ENCODE peak calls at places on chromosomes 5 and 9, in nine cellular contexts. One of them, this sample, is unnamed.

GRCh38 chr5:32785639-32786216 is 74.6 kb downstream of the NPR3 start:
- DNase-seq in left colon: no peak
- DNase-seq in activated T-helper 9 cell treated with anti-CD3 and anti-CD28 coated beads, Interleukin-2, amount 50 U/mL, for 16 hours: no peak
- DNase-seq in H54: no peak
- DNase-seq in activated CD8-positive, alpha-beta memory T cell treated with anti-CD3 and anti-CD28 coated beads for 24 hours: no peak
- DNase-seq in DMS153: no peak
- DNase-seq in tibial artery: no peak
- DNase-seq in brain microvascular endothelial cell: peak
- DNase-seq in activated effector memory CD4-positive, alpha-beta T cell treated with Interleukin-2 at 50 U/mL for 16 hours: no peak
- DNase-seq in this sample: no peak

GRCh38 chr5:18736051-18736398 is 1101.8 kb downstream of the TAF11L14 start:
- DNase-seq in activated CD8-positive, alpha-beta memory T cell treated with anti-CD3 and anti-CD28 coated beads for 24 hours: no peak
- DNase-seq in brain microvascular endothelial cell: no peak
- DNase-seq in tibial artery: no peak
- DNase-seq in activated effector memory CD4-positive, alpha-beta T cell treated with Interleukin-2 at 50 U/mL for 16 hours: no peak
- DNase-seq in activated T-helper 9 cell treated with anti-CD3 and anti-CD28 coated beads, Interleukin-2, amount 50 U/mL, for 16 hours: no peak
- DNase-seq in H54: no peak
- DNase-seq in left colon: no peak
- DNase-seq in DMS153: no peak
- DNase-seq in this sample: no peak

GRCh38 chr5:105238561-105238960 is 1676.0 kb upstream of the NUDT12 start:
- DNase-seq in tibial artery: no peak
- DNase-seq in left colon: no peak
- DNase-seq in brain microvascular endothelial cell: no peak
- DNase-seq in activated T-helper 9 cell treated with anti-CD3 and anti-CD28 coated beads, Interleukin-2, amount 50 U/mL, for 16 hours: no peak
- DNase-seq in activated effector memory CD4-positive, alpha-beta T cell treated with Interleukin-2 at 50 U/mL for 16 hours: no peak
- DNase-seq in activated CD8-positive, alpha-beta memory T cell treated with anti-CD3 and anti-CD28 coated beads for 24 hours: no peak
- DNase-seq in DMS153: no peak
- DNase-seq in H54: no peak
- DNase-seq in this sample: no peak

GRCh38 chr5:148459669-148460068 is 75.9 kb downstream of the FBXO38 start:
- DNase-seq in DMS153: no peak
- DNase-seq in activated T-helper 9 cell treated with anti-CD3 and anti-CD28 coated beads, Interleukin-2, amount 50 U/mL, for 16 hours: no peak
- DNase-seq in activated effector memory CD4-positive, alpha-beta T cell treated with Interleukin-2 at 50 U/mL for 16 hours: no peak
- DNase-seq in left colon: no peak
- DNase-seq in brain microvascular endothelial cell: no peak
- DNase-seq in tibial artery: no peak
- DNase-seq in activated CD8-positive, alpha-beta memory T cell treated with anti-CD3 and anti-CD28 coated beads for 24 hours: no peak
- DNase-seq in H54: no peak
- DNase-seq in this sample: no peak

GRCh38 chr5:115079934-115080623 is 89.6 kb downstream of the TRIM36 start:
- DNase-seq in left colon: no peak
- DNase-seq in activated CD8-positive, alpha-beta memory T cell treated with anti-CD3 and anti-CD28 coated beads for 24 hours: no peak
- DNase-seq in activated effector memory CD4-positive, alpha-beta T cell treated with Interleukin-2 at 50 U/mL for 16 hours: no peak
- DNase-seq in tibial artery: no peak
- DNase-seq in H54: no peak
- DNase-seq in activated T-helper 9 cell treated with anti-CD3 and anti-CD28 coated beads, Interleukin-2, amount 50 U/mL, for 16 hours: no peak
- DNase-seq in DMS153: no peak
- DNase-seq in brain microvascular endothelial cell: peak
- DNase-seq in this sample: no peak

GRCh38 chr5:55140908-55141665 is 18.9 kb upstream of the GPX8 start:
- DNase-seq in activated effector memory CD4-positive, alpha-beta T cell treated with Interleukin-2 at 50 U/mL for 16 hours: no peak
- DNase-seq in left colon: no peak
- DNase-seq in activated CD8-positive, alpha-beta memory T cell treated with anti-CD3 and anti-CD28 coated beads for 24 hours: no peak
- DNase-seq in activated T-helper 9 cell treated with anti-CD3 and anti-CD28 coated beads, Interleukin-2, amount 50 U/mL, for 16 hours: no peak
- DNase-seq in DMS153: no peak
- DNase-seq in tibial artery: no peak
- DNase-seq in brain microvascular endothelial cell: no peak
- DNase-seq in H54: no peak
- DNase-seq in this sample: no peak

GRCh38 chr5:145829708-145830361 is 5.3 kb downstream of the PRELID2 start:
- DNase-seq in tibial artery: no peak
- DNase-seq in DMS153: peak
- DNase-seq in brain microvascular endothelial cell: no peak
- DNase-seq in activated CD8-positive, alpha-beta memory T cell treated with anti-CD3 and anti-CD28 coated beads for 24 hours: no peak
- DNase-seq in left colon: no peak
- DNase-seq in H54: no peak
- DNase-seq in activated T-helper 9 cell treated with anti-CD3 and anti-CD28 coated beads, Interleukin-2, amount 50 U/mL, for 16 hours: no peak
- DNase-seq in activated effector memory CD4-positive, alpha-beta T cell treated with Interleukin-2 at 50 U/mL for 16 hours: no peak
- DNase-seq in this sample: no peak

GRCh38 chr9:30140415-30140814 is 2244.0 kb upstream of the ACO1 start:
- DNase-seq in activated CD8-positive, alpha-beta memory T cell treated with anti-CD3 and anti-CD28 coated beads for 24 hours: no peak
- DNase-seq in tibial artery: no peak
- DNase-seq in H54: no peak
- DNase-seq in activated effector memory CD4-positive, alpha-beta T cell treated with Interleukin-2 at 50 U/mL for 16 hours: no peak
- DNase-seq in left colon: no peak
- DNase-seq in activated T-helper 9 cell treated with anti-CD3 and anti-CD28 coated beads, Interleukin-2, amount 50 U/mL, for 16 hours: no peak
- DNase-seq in DMS153: no peak
- DNase-seq in brain microvascular endothelial cell: no peak
- DNase-seq in this sample: no peak

GRCh38 chr5:157767674-157768073 is 24.2 kb downstream of the LSM11 start:
- DNase-seq in activated T-helper 9 cell treated with anti-CD3 and anti-CD28 coated beads, Interleukin-2, amount 50 U/mL, for 16 hours: no peak
- DNase-seq in tibial artery: no peak
- DNase-seq in DMS153: no peak
- DNase-seq in activated effector memory CD4-positive, alpha-beta T cell treated with Interleukin-2 at 50 U/mL for 16 hours: no peak
- DNase-seq in brain microvascular endothelial cell: no peak
- DNase-seq in H54: no peak
- DNase-seq in activated CD8-positive, alpha-beta memory T cell treated with anti-CD3 and anti-CD28 coated beads for 24 hours: no peak
- DNase-seq in left colon: no peak
- DNase-seq in this sample: no peak

GRCh38 chr5:68137451-68138190 is 77.9 kb upstream of the PIK3R1 start:
- DNase-seq in tibial artery: no peak
- DNase-seq in left colon: no peak
- DNase-seq in H54: no peak
- DNase-seq in activated T-helper 9 cell treated with anti-CD3 and anti-CD28 coated beads, Interleukin-2, amount 50 U/mL, for 16 hours: no peak
- DNase-seq in brain microvascular endothelial cell: no peak
- DNase-seq in activated CD8-positive, alpha-beta memory T cell treated with anti-CD3 and anti-CD28 coated beads for 24 hours: no peak
- DNase-seq in DMS153: no peak
- DNase-seq in activated effector memory CD4-positive, alpha-beta T cell treated with Interleukin-2 at 50 U/mL for 16 hours: no peak
- DNase-seq in this sample: no peak

GRCh38 chr5:132807163-132807838 is 5.8 kb upstream of the SOWAHA start:
- DNase-seq in H54: no peak
- DNase-seq in activated CD8-positive, alpha-beta memory T cell treated with anti-CD3 and anti-CD28 coated beads for 24 hours: no peak
- DNase-seq in tibial artery: no peak
- DNase-seq in DMS153: no peak
- DNase-seq in activated T-helper 9 cell treated with anti-CD3 and anti-CD28 coated beads, Interleukin-2, amount 50 U/mL, for 16 hours: no peak
- DNase-seq in left colon: peak
- DNase-seq in brain microvascular endothelial cell: no peak
- DNase-seq in activated effector memory CD4-positive, alpha-beta T cell treated with Interleukin-2 at 50 U/mL for 16 hours: no peak
- DNase-seq in this sample: peak

GRCh38 chr5:142422426-142422825 is 97.6 kb upstream of the SPRY4 start:
- DNase-seq in H54: no peak
- DNase-seq in brain microvascular endothelial cell: peak
- DNase-seq in DMS153: no peak
- DNase-seq in left colon: no peak
- DNase-seq in tibial artery: no peak
- DNase-seq in activated T-helper 9 cell treated with anti-CD3 and anti-CD28 coated beads, Interleukin-2, amount 50 U/mL, for 16 hours: no peak
- DNase-seq in activated effector memory CD4-positive, alpha-beta T cell treated with Interleukin-2 at 50 U/mL for 16 hours: no peak
- DNase-seq in activated CD8-positive, alpha-beta memory T cell treated with anti-CD3 and anti-CD28 coated beads for 24 hours: no peak
- DNase-seq in this sample: no peak

GRCh38 chr5:79938468-79938867 is 52.6 kb downstream of the MTX3 start:
- DNase-seq in activated T-helper 9 cell treated with anti-CD3 and anti-CD28 coated beads, Interleukin-2, amount 50 U/mL, for 16 hours: no peak
- DNase-seq in H54: no peak
- DNase-seq in DMS153: no peak
- DNase-seq in brain microvascular endothelial cell: no peak
- DNase-seq in tibial artery: no peak
- DNase-seq in left colon: no peak
- DNase-seq in activated effector memory CD4-positive, alpha-beta T cell treated with Interleukin-2 at 50 U/mL for 16 hours: no peak
- DNase-seq in activated CD8-positive, alpha-beta memory T cell treated with anti-CD3 and anti-CD28 coated beads for 24 hours: no peak
- DNase-seq in this sample: no peak